ENCODE peak calls at places on chromosomes 16 and 17, in seven cellular contexts. C, I, H, D, S, Y and P are unnamed samples.

GRCh38 chr16:57477531-57478202 is 8.6 kb downstream of the DOK4 start:
- DNase-seq in C (no peak), I (peak), S (no peak), D (no peak), H (peak), Y (no peak), P (no peak)

GRCh38 chr16:85989376-85989775 is 90.4 kb downstream of the IRF8 start:
- DNase-seq in H (no peak), D (no peak), S (no peak), C (no peak), Y (no peak), I (no peak), P (no peak)

GRCh38 chr16:89045181-89045815 is 48.4 kb upstream of the ACSF3 start:
- DNase-seq in D (no peak), H (no peak), Y (no peak), S (no peak), I (peak), C (no peak), P (no peak)

GRCh38 chr17:30299000-30299399 is 7.3 kb upstream of the BLMH start:
- DNase-seq in S (no peak), C (no peak), D (peak), Y (no peak), H (no peak), I (no peak), P (no peak)

GRCh38 chr17:65228734-65229390 is 91.7 kb downstream of the RGS9 start:
- DNase-seq in S (no peak), I (no peak), H (no peak), C (no peak), D (peak), Y (no peak), P (no peak)

GRCh38 chr16:25257504-25257955 is at the start of gene ZKSCAN2:
- DNase-seq in H (peak), Y (peak), S (peak), C (peak), I (peak), D (peak), P (peak)

GRCh38 chr17:77914440-77915254 is 43.9 kb upstream of the TNRC6C start:
- DNase-seq in D (no peak), Y (no peak), H (peak), S (peak), C (no peak), I (no peak), P (no peak)

GRCh38 chr17:6507535-6507934 is 48.8 kb downstream of the PITPNM3 start:
- DNase-seq in D (peak), I (no peak), C (no peak), Y (no peak), H (no peak), S (no peak), P (peak)

GRCh38 chr17:9232591-9233270 is 211.4 kb downstream of the NTN1 start:
- DNase-seq in C (no peak), Y (no peak), H (no peak), I (peak), D (no peak), S (no peak), P (no peak)

GRCh38 chr17:13253746-13254410 is 236.1 kb upstream of the ELAC2 start:
- DNase-seq in S (no peak), H (no peak), Y (no peak), D (no peak), I (no peak), C (no peak), P (no peak)

GRCh38 chr16:86045601-86045971 is 146.6 kb downstream of the IRF8 start:
- DNase-seq in D (no peak), H (no peak), Y (no peak), I (peak), S (no peak), C (no peak), P (no peak)

GRCh38 chr16:57637424-57637823 is 9.0 kb downstream of the ADGRG1 start:
- DNase-seq in Y (peak), C (no peak), H (peak), I (no peak), S (peak), D (no peak), P (no peak)

GRCh38 chr17:11589706-11590105 is 8.6 kb upstream of the DNAH9 start:
- DNase-seq in C (no peak), H (no peak), D (no peak), S (no peak), Y (no peak), I (no peak), P (no peak)

GRCh38 chr17:63999680-64000531 is 1.8 kb downstream of the PRR29 start:
- DNase-seq in D (no peak), Y (no peak), S (no peak), I (peak), H (peak), C (no peak), P (no peak)

GRCh38 chr17:21390294-21390693 is 14.1 kb downstream of the KCNJ12 start:
- DNase-seq in S (no peak), H (no peak), Y (no peak), D (no peak), I (no peak), C (no peak), P (no peak)

GRCh38 chr17:6823011-6823442 is 8.5 kb downstream of the TEKT1 start:
- DNase-seq in D (peak), C (no peak), S (no peak), H (no peak), Y (no peak), I (no peak), P (peak)

GRCh38 chr16:15509051-15509592 is 74.7 kb downstream of the BMERB1 start:
- DNase-seq in D (no peak), I (no peak), H (no peak), Y (no peak), C (no peak), S (peak), P (no peak)

GRCh38 chr17:21029032-21029431 is 13.8 kb downstream of the USP22 start:
- DNase-seq in D (peak), I (no peak), S (no peak), H (no peak), C (no peak), Y (peak), P (peak)

GRCh38 chr17:28397687-28398279 is 8.2 kb downstream of the SLC46A1 start:
- DNase-seq in I (no peak), C (no peak), Y (no peak), H (no peak), D (no peak), S (no peak), P (no peak)

DNA sequence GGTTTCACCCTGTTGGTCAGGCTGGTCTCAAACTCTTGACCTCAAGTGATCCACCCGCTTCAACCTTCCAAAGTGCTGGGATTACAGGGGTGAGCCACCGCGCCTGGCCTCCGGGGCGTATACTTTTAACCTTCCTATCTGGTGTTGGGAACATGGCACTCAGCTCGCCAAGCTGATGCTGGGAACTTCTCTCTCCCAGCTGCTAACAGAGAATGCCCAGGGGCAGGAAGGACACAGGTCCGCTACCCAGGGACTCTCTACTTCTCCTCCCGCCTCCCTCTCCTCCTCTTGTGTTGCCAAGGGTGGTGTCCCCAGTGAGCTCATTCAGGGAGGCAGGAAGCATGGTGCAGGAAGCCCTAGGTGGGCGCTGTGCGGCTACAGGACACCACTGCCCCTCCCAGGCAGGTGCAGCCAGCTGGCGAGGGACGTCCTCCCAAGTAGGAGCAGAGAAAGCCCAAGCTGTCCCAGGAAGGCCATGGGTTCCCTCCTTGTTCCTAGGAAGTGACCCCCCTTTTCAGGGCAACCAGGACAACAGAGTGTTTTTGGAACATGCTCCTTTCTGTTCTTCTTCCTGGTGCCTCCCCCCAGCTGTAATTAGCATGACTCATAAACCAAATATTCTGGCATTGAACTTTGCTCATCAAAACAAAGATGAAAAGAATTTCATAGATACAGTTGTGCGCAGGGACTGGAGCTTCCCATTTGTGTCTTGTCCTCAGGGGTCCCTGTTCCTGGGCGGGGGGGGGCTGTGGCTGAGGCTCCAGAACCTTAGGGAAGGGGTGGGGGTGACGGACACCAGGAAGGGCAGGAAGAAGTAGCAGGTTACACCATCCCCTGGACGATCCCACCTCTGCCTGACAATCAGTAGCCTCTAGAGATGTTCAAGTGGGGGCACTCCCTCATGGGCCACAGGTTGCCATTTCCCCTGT is 2.6 kb downstream of the C1QTNF1 start:
- DNase-seq in S (peak), Y (no peak), D (peak), C (no peak), I (peak), H (no peak), P (no peak)
- H3K4me3 ChIP-seq in S (peak), Y (peak), D (no peak), C (peak), I (peak), H (no peak), P (no peak)

GRCh38 chr17:80777274-80777673 is 214.4 kb upstream of the CHMP6 start:
- DNase-seq in S (no peak), D (no peak), C (no peak), I (no peak), H (no peak), Y (no peak), P (no peak)
- H3K4me3 ChIP-seq in S (no peak), D (no peak), C (no peak), I (no peak), H (no peak), Y (no peak), P (no peak)

GRCh38 chr17:56792267-56792666 is 41.5 kb downstream of the C17orf67 start:
- DNase-seq in I (no peak), Y (no peak), D (no peak), C (no peak), S (no peak), H (no peak), P (no peak)

GRCh38 chr17:56785396-56785795 is 48.3 kb downstream of the C17orf67 start:
- DNase-seq in S (no peak), C (no peak), D (no peak), I (no peak), Y (no peak), H (no peak), P (no peak)

GRCh38 chr17:56785997-56786680 is 47.6 kb downstream of the C17orf67 start:
- DNase-seq in H (no peak), S (no peak), I (no peak), C (no peak), D (no peak), Y (no peak), P (no peak)

GRCh38 chr17:56781944-56782737 is 51.6 kb downstream of the C17orf67 start:
- DNase-seq in D (no peak), Y (no peak), H (no peak), C (no peak), I (no peak), S (no peak), P (no peak)

DNA sequence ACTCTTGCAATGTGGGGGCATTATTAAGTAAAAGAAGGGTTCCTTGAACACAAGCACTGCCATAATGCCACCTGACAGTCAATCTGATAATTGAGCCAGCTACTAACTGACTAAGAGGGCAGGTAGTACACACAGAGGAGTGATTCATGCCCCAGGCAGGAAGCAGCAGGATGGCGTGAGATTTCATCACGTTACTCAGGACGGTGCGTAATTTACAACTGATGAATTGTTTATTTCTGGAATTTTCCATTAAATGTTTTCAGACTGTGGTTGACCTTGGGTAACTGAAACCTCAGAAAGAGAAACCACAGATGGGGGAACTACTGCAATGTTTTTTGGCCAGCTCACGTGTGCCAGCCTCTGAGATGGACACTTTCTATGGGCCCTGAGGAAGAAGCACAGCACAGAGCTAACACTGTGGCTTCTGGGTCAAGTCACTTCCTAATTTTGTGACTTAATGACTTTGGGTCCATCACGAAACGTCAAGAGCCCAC is 46.7 kb downstream of the C17orf67 start:
- DNase-seq in Y (no peak), H (no peak), S (peak), I (no peak), C (no peak), D (peak), P (peak)
- H3K4me3 ChIP-seq in Y (no peak), H (no peak), S (no peak), I (no peak), C (no peak), D (no peak), P (no peak)

GRCh38 chr16:8591451-8591850 is 1.1 kb upstream of the TMEM114 start:
- DNase-seq in Y (no peak), D (no peak), C (no peak), I (no peak), H (no peak), S (no peak), P (no peak)

GRCh38 chr16:8590811-8591210 is 500 bp upstream of the TMEM114 start:
- DNase-seq in H (no peak), I (no peak), D (no peak), Y (no peak), S (no peak), C (no peak), P (no peak)

GRCh38 chr16:8589293-8590160 is 784 bp downstream of the TMEM114 start:
- DNase-seq in C (no peak), I (no peak), H (peak), D (no peak), S (no peak), Y (no peak), P (no peak)

GRCh38 chr16:8588703-8589292 is 1.5 kb downstream of the TMEM114 start:
- DNase-seq in D (no peak), Y (no peak), S (no peak), C (no peak), I (no peak), H (peak), P (no peak)

GRCh38 chr16:8590161-8590688 is at the start of gene TMEM114:
- DNase-seq in I (no peak), C (no peak), S (no peak), H (peak), Y (no peak), D (no peak), P (no peak)
- H3K4me3 ChIP-seq in I (peak), C (peak), S (peak), H (peak), Y (peak), D (no peak), P (no peak)

GRCh38 chr16:2946649-2947048 is 17.4 kb upstream of the KREMEN2 start:
- DNase-seq in I (no peak), S (no peak), H (no peak), Y (no peak), D (no peak), C (no peak), P (no peak)
- H3K4me3 ChIP-seq in I (no peak), S (no peak), H (no peak), Y (no peak), D (no peak), C (no peak), P (no peak)

GRCh38 chr16:19168173-19169080 is at the start of gene SYT17:
- DNase-seq in H (peak), C (no peak), I (peak), S (no peak), D (no peak), Y (no peak), P (no peak)

GRCh38 chr16:19169081-19169639 is 1.1 kb downstream of the SYT17 start:
- DNase-seq in I (no peak), D (no peak), C (no peak), Y (no peak), S (no peak), H (no peak), P (no peak)

GRCh38 chr16:19170043-19170655 is 2.1 kb downstream of the SYT17 start:
- DNase-seq in C (no peak), I (no peak), H (no peak), Y (no peak), S (no peak), D (no peak), P (no peak)

GRCh38 chr16:19166500-19166899 is 1.5 kb upstream of the SYT17 start:
- DNase-seq in S (no peak), Y (no peak), C (no peak), D (no peak), I (no peak), H (no peak), P (no peak)

DNA sequence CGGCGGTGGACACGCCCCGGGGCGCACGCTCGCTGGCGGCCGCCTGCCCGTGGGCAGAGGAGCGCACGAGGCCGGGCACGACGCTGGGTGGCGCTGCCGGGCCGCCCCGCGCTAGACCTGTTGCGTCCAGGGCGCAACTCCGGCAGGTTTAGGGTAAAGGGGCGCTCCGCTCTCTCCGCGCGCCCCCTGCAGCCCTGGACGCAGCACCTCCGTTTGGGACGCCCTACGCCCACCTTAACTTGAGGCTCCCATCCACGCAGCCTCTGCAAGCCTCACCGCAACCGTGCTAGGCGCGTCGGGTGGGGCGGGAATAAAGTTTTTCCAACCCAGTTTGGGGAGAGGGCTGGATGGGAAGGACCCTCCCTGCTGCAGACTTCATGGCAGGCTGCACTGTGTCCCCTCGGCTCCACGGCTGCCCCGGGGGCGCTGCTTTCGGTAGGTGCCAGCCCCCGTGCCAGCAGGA is 299 bp upstream of the SYT17 start:
- DNase-seq in C (no peak), I (peak), D (peak), Y (peak), S (peak), H (peak), P (no peak)
- H3K4me3 ChIP-seq in C (peak), I (peak), D (no peak), Y (peak), S (peak), H (peak), P (peak)

GRCh38 chr17:22517716-22518115 is 825.4 kb downstream of the KCNJ18 start:
- DNase-seq in S (no peak), D (peak), H (no peak), I (no peak), C (no peak), Y (no peak), P (no peak)
- H3K4me3 ChIP-seq in S (no peak), D (no peak), H (no peak), I (no peak), C (no peak), Y (no peak), P (no peak)

GRCh38 chr17:45225051-45225700 is 3.5 kb downstream of the FMNL1 start:
- DNase-seq in Y (no peak), C (no peak), S (no peak), D (no peak), H (no peak), I (peak), P (no peak)
- H3K4me3 ChIP-seq in Y (no peak), C (peak), S (peak), D (no peak), H (no peak), I (peak), P (no peak)

GRCh38 chr17:75755205-75755901 is 9.6 kb downstream of the GALK1 start:
- DNase-seq in Y (no peak), S (no peak), D (no peak), C (no peak), I (peak), H (no peak), P (no peak)

GRCh38 chr17:75754378-75755204 is 10.4 kb downstream of the GALK1 start:
- DNase-seq in I (peak), H (no peak), C (no peak), Y (no peak), S (no peak), D (no peak), P (no peak)

GRCh38 chr17:75752405-75753192 is 12.4 kb downstream of the GALK1 start:
- DNase-seq in Y (no peak), H (no peak), D (no peak), C (no peak), S (no peak), I (no peak), P (no peak)

GRCh38 chr17:75753193-75753513 is 11.8 kb downstream of the GALK1 start:
- DNase-seq in H (no peak), D (no peak), C (no peak), Y (no peak), I (no peak), S (no peak), P (no peak)

DNA sequence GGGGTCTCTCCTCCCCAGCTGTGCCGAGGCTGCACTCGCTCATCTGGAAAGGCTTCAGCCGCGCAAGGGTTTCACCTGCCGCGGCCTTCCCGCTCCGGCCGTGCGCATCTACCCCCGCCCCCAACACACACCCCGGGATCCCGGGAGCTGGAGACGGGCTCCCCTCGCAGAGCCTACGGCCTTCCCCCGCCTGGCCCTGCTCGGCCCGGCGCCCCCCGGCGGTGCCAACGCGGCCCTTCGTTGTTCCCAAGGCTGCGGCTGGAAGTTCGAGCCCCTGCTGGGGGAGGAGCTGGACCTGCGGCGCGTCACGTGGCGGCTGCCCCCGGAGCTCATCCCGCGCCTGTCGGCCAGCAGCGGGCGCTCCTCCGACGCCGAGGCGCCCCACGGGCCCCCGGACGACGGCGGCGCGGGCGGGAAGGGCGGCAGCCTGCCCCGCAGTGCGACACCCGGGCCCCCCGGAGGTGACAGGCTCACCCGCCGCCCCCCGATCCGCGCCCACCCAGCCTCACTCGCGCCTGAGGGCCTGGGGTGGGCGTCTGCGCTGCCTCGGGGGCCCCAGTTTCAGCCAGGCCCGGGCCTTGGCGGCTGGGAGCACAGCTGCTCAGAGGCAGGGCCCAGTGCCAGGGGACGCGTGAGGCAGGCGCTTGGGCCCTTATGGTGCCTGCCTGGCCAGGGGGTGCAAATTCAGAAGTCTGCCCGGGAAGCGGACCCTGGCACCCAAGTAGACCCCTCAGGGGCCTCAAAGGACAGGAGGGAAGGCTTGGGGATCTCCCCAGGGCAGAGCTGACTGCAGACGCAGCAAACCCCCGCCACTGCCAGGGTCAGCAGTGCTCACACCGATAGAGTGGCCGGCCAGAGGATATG is 11.2 kb downstream of the GALK1 start:
- DNase-seq in Y (no peak), H (peak), I (peak), D (peak), C (no peak), S (no peak), P (no peak)
- H3K4me3 ChIP-seq in Y (peak), H (peak), I (peak), D (peak), C (peak), S (peak), P (peak)